ENCODE peak calls at places on chromosomes 1 and 21, in seven cellular contexts. One of them, this sample, is unnamed.

GRCh38 chr1:171590022-171590421 is 32.0 kb upstream of the MYOCOS start:
- DNase-seq in suprapubic skin: no peak
- DNase-seq in endothelial cell: no peak
- DNase-seq in uterus: no peak
- DNase-seq in cardiac muscle cell: peak; percentile 36
- DNase-seq in progenitor cell of endocrine pancreas: no peak
- DNase-seq in neural crest cell: no peak
- DNase-seq in this sample: no peak

GRCh38 chr1:24391882-24392603 is 21.5 kb downstream of the STPG1 start:
- DNase-seq in suprapubic skin: peak; percentile 76
- DNase-seq in uterus: peak; percentile 53
- DNase-seq in endothelial cell: peak; percentile 80
- DNase-seq in cardiac muscle cell: peak; percentile 66
- DNase-seq in progenitor cell of endocrine pancreas: peak; percentile 56
- DNase-seq in neural crest cell: peak; percentile 72
- DNase-seq in this sample: peak; percentile 83

GRCh38 chr1:11374079-11374747 is 101.2 kb downstream of the UBIAD1 start:
- DNase-seq in uterus: no peak
- DNase-seq in progenitor cell of endocrine pancreas: no peak
- DNase-seq in endothelial cell: no peak
- DNase-seq in suprapubic skin: no peak
- DNase-seq in cardiac muscle cell: no peak
- DNase-seq in neural crest cell: no peak
- DNase-seq in this sample: no peak

GRCh38 chr1:94105957-94106529 is 14.9 kb downstream of the ABCA4 start:
- DNase-seq in neural crest cell: no peak
- DNase-seq in endothelial cell: no peak
- DNase-seq in cardiac muscle cell: no peak
- DNase-seq in suprapubic skin: peak; percentile 5
- DNase-seq in progenitor cell of endocrine pancreas: no peak
- DNase-seq in uterus: no peak
- DNase-seq in this sample: no peak

GRCh38 chr1:203592728-203593127 is 33.9 kb upstream of the ATP2B4 start:
- DNase-seq in uterus: no peak
- DNase-seq in cardiac muscle cell: peak; percentile 92
- DNase-seq in neural crest cell: no peak
- DNase-seq in suprapubic skin: no peak
- DNase-seq in endothelial cell: no peak
- DNase-seq in progenitor cell of endocrine pancreas: no peak
- DNase-seq in this sample: no peak

GRCh38 chr1:206890125-206890637 is 7.1 kb upstream of the IL24 start:
- DNase-seq in cardiac muscle cell: peak; percentile 86
- DNase-seq in neural crest cell: no peak
- DNase-seq in uterus: no peak
- DNase-seq in progenitor cell of endocrine pancreas: no peak
- DNase-seq in endothelial cell: no peak
- DNase-seq in suprapubic skin: no peak
- DNase-seq in this sample: no peak

GRCh38 chr1:40450491-40451237 is 388 bp downstream of the ZFP69B start:
- DNase-seq in endothelial cell: no peak
- DNase-seq in progenitor cell of endocrine pancreas: no peak
- DNase-seq in uterus: no peak
- DNase-seq in cardiac muscle cell: peak; percentile 62
- DNase-seq in neural crest cell: peak; percentile 13
- DNase-seq in suprapubic skin: no peak
- DNase-seq in this sample: peak; percentile 35

GRCh38 chr1:53583021-53583902 is 124.1 kb downstream of the DMRTB1 start:
- DNase-seq in progenitor cell of endocrine pancreas: no peak
- DNase-seq in suprapubic skin: peak; percentile 56
- DNase-seq in cardiac muscle cell: peak; percentile 83
- DNase-seq in uterus: peak; percentile 7
- DNase-seq in endothelial cell: no peak
- DNase-seq in neural crest cell: no peak
- DNase-seq in this sample: no peak

GRCh38 chr1:183159960-183160359 is 26.1 kb upstream of the LAMC2 start:
- DNase-seq in progenitor cell of endocrine pancreas: peak; percentile 10
- DNase-seq in cardiac muscle cell: no peak
- DNase-seq in uterus: no peak
- DNase-seq in endothelial cell: no peak
- DNase-seq in neural crest cell: no peak
- DNase-seq in suprapubic skin: peak; percentile 78
- DNase-seq in this sample: no peak

GRCh38 chr21:44374601-44375280 is 21.3 kb downstream of the TRPM2 start:
- DNase-seq in progenitor cell of endocrine pancreas: no peak
- DNase-seq in suprapubic skin: no peak
- DNase-seq in cardiac muscle cell: no peak
- DNase-seq in uterus: no peak
- DNase-seq in endothelial cell: no peak
- DNase-seq in neural crest cell: no peak
- DNase-seq in this sample: no peak

GRCh38 chr1:172766462-172766861 is 107.6 kb downstream of the FASLG start:
- DNase-seq in uterus: no peak
- DNase-seq in suprapubic skin: no peak
- DNase-seq in endothelial cell: no peak
- DNase-seq in cardiac muscle cell: no peak
- DNase-seq in neural crest cell: no peak
- DNase-seq in progenitor cell of endocrine pancreas: no peak
- DNase-seq in this sample: no peak

GRCh38 chr1:202709276-202710041 is 795 bp downstream of the SYT2 start:
- DNase-seq in uterus: no peak
- DNase-seq in progenitor cell of endocrine pancreas: no peak
- DNase-seq in suprapubic skin: peak; percentile 35
- DNase-seq in neural crest cell: no peak
- DNase-seq in cardiac muscle cell: no peak
- DNase-seq in endothelial cell: no peak
- DNase-seq in this sample: no peak

GRCh38 chr21:39445339-39446269 is at the start of gene LCA5L:
- DNase-seq in neural crest cell: peak; percentile 91
- DNase-seq in uterus: peak; percentile 86
- DNase-seq in suprapubic skin: peak; percentile 92
- DNase-seq in cardiac muscle cell: peak; percentile 94
- DNase-seq in progenitor cell of endocrine pancreas: peak; percentile 95
- DNase-seq in endothelial cell: peak; percentile 98
- DNase-seq in this sample: peak; percentile 97
- TF ChIP-seq CTCF in neural crest cell: peak; percentile 18
- TF ChIP-seq CTCF in uterus: peak; percentile 41
- TF ChIP-seq CTCF in suprapubic skin: no peak
- TF ChIP-seq CTCF in cardiac muscle cell: no peak
- TF ChIP-seq CTCF in progenitor cell of endocrine pancreas: peak; percentile 23
- TF ChIP-seq CTCF in endothelial cell: no peak
- TF ChIP-seq CTCF in this sample: no peak

GRCh38 chr1:63843884-63844283 is 70.1 kb downstream of the ROR1 start:
- DNase-seq in progenitor cell of endocrine pancreas: no peak
- DNase-seq in cardiac muscle cell: no peak
- DNase-seq in uterus: no peak
- DNase-seq in neural crest cell: no peak
- DNase-seq in endothelial cell: no peak
- DNase-seq in suprapubic skin: no peak
- DNase-seq in this sample: no peak
- TF ChIP-seq CTCF in progenitor cell of endocrine pancreas: no peak
- TF ChIP-seq CTCF in cardiac muscle cell: no peak
- TF ChIP-seq CTCF in uterus: no peak
- TF ChIP-seq CTCF in neural crest cell: no peak
- TF ChIP-seq CTCF in endothelial cell: no peak
- TF ChIP-seq CTCF in suprapubic skin: no peak
- TF ChIP-seq CTCF in this sample: no peak

GRCh38 chr1:178037510-178038253 is 56.2 kb upstream of the RASAL2 start:
- DNase-seq in progenitor cell of endocrine pancreas: peak; percentile 68
- DNase-seq in neural crest cell: peak; percentile 68
- DNase-seq in cardiac muscle cell: peak; percentile 93
- DNase-seq in suprapubic skin: peak; percentile 84
- DNase-seq in uterus: peak; percentile 77
- DNase-seq in endothelial cell: peak; percentile 69
- DNase-seq in this sample: peak; percentile 84
- TF ChIP-seq CTCF in progenitor cell of endocrine pancreas: peak; percentile 52
- TF ChIP-seq CTCF in neural crest cell: peak; percentile 53
- TF ChIP-seq CTCF in cardiac muscle cell: peak; percentile 34
- TF ChIP-seq CTCF in suprapubic skin: peak; percentile 31
- TF ChIP-seq CTCF in uterus: peak; percentile 54
- TF ChIP-seq CTCF in endothelial cell: peak; percentile 22
- TF ChIP-seq CTCF in this sample: no peak

GRCh38 chr1:41918450-41919043 is at the start of gene HIVEP3:
- DNase-seq in neural crest cell: no peak
- DNase-seq in cardiac muscle cell: peak; percentile 59
- DNase-seq in progenitor cell of endocrine pancreas: no peak
- DNase-seq in uterus: no peak
- DNase-seq in endothelial cell: no peak
- DNase-seq in suprapubic skin: no peak
- DNase-seq in this sample: no peak
- TF ChIP-seq CTCF in neural crest cell: peak; percentile 57
- TF ChIP-seq CTCF in cardiac muscle cell: peak; percentile 7
- TF ChIP-seq CTCF in progenitor cell of endocrine pancreas: peak; percentile 35
- TF ChIP-seq CTCF in uterus: no peak
- TF ChIP-seq CTCF in endothelial cell: no peak
- TF ChIP-seq CTCF in suprapubic skin: no peak
- TF ChIP-seq CTCF in this sample: no peak

GRCh38 chr1:39380036-39380435 is 111.4 kb upstream of the BMP8A start:
- DNase-seq in cardiac muscle cell: no peak
- DNase-seq in suprapubic skin: no peak
- DNase-seq in endothelial cell: no peak
- DNase-seq in neural crest cell: no peak
- DNase-seq in progenitor cell of endocrine pancreas: no peak
- DNase-seq in uterus: no peak
- DNase-seq in this sample: no peak

GRCh38 chr1:39376656-39377055 is 114.8 kb upstream of the BMP8A start:
- DNase-seq in cardiac muscle cell: no peak
- DNase-seq in endothelial cell: no peak
- DNase-seq in suprapubic skin: no peak
- DNase-seq in uterus: no peak
- DNase-seq in progenitor cell of endocrine pancreas: no peak
- DNase-seq in neural crest cell: no peak
- DNase-seq in this sample: no peak

GRCh38 chr1:39379187-39379586 is 112.2 kb upstream of the BMP8A start:
- DNase-seq in uterus: no peak
- DNase-seq in suprapubic skin: no peak
- DNase-seq in cardiac muscle cell: no peak
- DNase-seq in neural crest cell: no peak
- DNase-seq in progenitor cell of endocrine pancreas: no peak
- DNase-seq in endothelial cell: no peak
- DNase-seq in this sample: no peak

GRCh38 chr1:39381839-39382238 is 109.6 kb upstream of the BMP8A start:
- DNase-seq in cardiac muscle cell: peak; percentile 74
- DNase-seq in neural crest cell: no peak
- DNase-seq in progenitor cell of endocrine pancreas: no peak
- DNase-seq in endothelial cell: no peak
- DNase-seq in uterus: no peak
- DNase-seq in suprapubic skin: no peak
- DNase-seq in this sample: no peak

DNA sequence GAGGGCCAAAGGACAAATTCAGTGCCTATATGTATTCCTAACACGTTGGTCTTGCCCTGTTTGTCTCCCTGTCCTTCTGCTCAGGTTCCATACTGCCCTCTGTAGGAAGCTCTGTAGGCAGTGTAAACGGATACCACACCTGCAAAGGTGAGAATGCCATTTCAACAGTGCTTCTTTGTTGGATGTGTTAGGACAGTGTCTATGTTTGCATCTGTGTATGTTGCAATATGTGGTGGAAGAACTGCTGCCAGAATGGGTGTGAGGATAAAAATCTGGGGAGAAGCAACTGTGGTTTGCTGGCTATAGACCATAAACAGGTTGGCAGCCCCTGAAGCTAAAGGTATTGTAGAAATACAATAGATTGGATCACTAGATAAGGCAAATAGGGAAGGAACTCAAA is 113.1 kb upstream of the BMP8A start:
- DNase-seq in neural crest cell: no peak
- DNase-seq in cardiac muscle cell: no peak
- DNase-seq in progenitor cell of endocrine pancreas: no peak
- DNase-seq in endothelial cell: no peak
- DNase-seq in uterus: no peak
- DNase-seq in suprapubic skin: no peak
- DNase-seq in this sample: no peak
- TF ChIP-seq CTCF in neural crest cell: peak; percentile 61
- TF ChIP-seq CTCF in cardiac muscle cell: peak; percentile 40
- TF ChIP-seq CTCF in progenitor cell of endocrine pancreas: peak; percentile 61
- TF ChIP-seq CTCF in endothelial cell: no peak
- TF ChIP-seq CTCF in uterus: no peak
- TF ChIP-seq CTCF in suprapubic skin: peak; percentile 38
- TF ChIP-seq CTCF in this sample: no peak

GRCh38 chr1:34113362-34113761 is 51.7 kb downstream of the CSMD2 start:
- DNase-seq in cardiac muscle cell: no peak
- DNase-seq in progenitor cell of endocrine pancreas: no peak
- DNase-seq in endothelial cell: peak; percentile 28
- DNase-seq in uterus: no peak
- DNase-seq in neural crest cell: no peak
- DNase-seq in suprapubic skin: no peak
- DNase-seq in this sample: no peak
- TF ChIP-seq CTCF in cardiac muscle cell: no peak
- TF ChIP-seq CTCF in progenitor cell of endocrine pancreas: no peak
- TF ChIP-seq CTCF in endothelial cell: no peak
- TF ChIP-seq CTCF in uterus: no peak
- TF ChIP-seq CTCF in neural crest cell: no peak
- TF ChIP-seq CTCF in suprapubic skin: no peak
- TF ChIP-seq CTCF in this sample: no peak

This sample was measured in glutamatergic neuron.